ENCODE peak calls at places on chromosomes 5 and 9, in four cellular contexts. One of them, this sample, is unnamed.

GRCh38 chr9:91027005-91027404 is 225.4 kb downstream of the SYK start:
- DNase-seq in K562: no peak
- DNase-seq in HepG2: no peak
- DNase-seq in H1: no peak
- DNase-seq in this sample: no peak

GRCh38 chr9:69109152-69109551 is 64.9 kb upstream of the TJP2 start:
- DNase-seq in K562: no peak
- DNase-seq in HepG2: no peak
- DNase-seq in H1: no peak
- DNase-seq in this sample: no peak

GRCh38 chr9:68551191-68551590 is 10.5 kb upstream of the TMEM252 start:
- DNase-seq in K562: no peak
- DNase-seq in HepG2: no peak
- DNase-seq in H1: no peak
- DNase-seq in this sample: no peak

GRCh38 chr5:56669534-56670483 is 145.5 kb upstream of the MAP3K1 start:
- DNase-seq in K562: no peak
- DNase-seq in HepG2: peak; percentile 48
- DNase-seq in H1: peak; percentile 47
- DNase-seq in this sample: no peak

GRCh38 chr5:126043684-126044083 is 379.5 kb upstream of the GRAMD2B start:
- DNase-seq in K562: no peak
- DNase-seq in HepG2: no peak
- DNase-seq in H1: no peak
- DNase-seq in this sample: no peak

GRCh38 chr5:171673840-171674239 is 111.8 kb upstream of the SMIM23 start:
- DNase-seq in K562: no peak
- DNase-seq in HepG2: no peak
- DNase-seq in H1: no peak
- DNase-seq in this sample: no peak

GRCh38 chr9:4756420-4756819 is 15.4 kb upstream of the AK3 start:
- DNase-seq in K562: no peak
- DNase-seq in HepG2: no peak
- DNase-seq in H1: no peak
- DNase-seq in this sample: no peak

GRCh38 chr5:57191986-57192385 is 18.1 kb downstream of the GPBP1 start:
- DNase-seq in K562: no peak
- DNase-seq in HepG2: no peak
- DNase-seq in H1: no peak
- DNase-seq in this sample: no peak

GRCh38 chr9:84317563-84317962 is 23.0 kb downstream of the SLC28A3 start:
- DNase-seq in K562: no peak
- DNase-seq in HepG2: no peak
- DNase-seq in H1: no peak
- DNase-seq in this sample: no peak

GRCh38 chr5:161545701-161546462 is 643 bp downstream of the GABRB2 start:
- DNase-seq in K562: no peak
- DNase-seq in HepG2: no peak
- DNase-seq in H1: no peak
- DNase-seq in this sample: no peak

GRCh38 chr5:647311-647710 is 35.2 kb downstream of the CEP72 start:
- DNase-seq in K562: no peak
- DNase-seq in HepG2: no peak
- DNase-seq in H1: no peak
- DNase-seq in this sample: no peak

GRCh38 chr5:93571111-93571977 is 9.7 kb downstream of the NR2F1-AS1 start:
- DNase-seq in K562: no peak
- DNase-seq in HepG2: no peak
- DNase-seq in H1: peak; percentile 73
- DNase-seq in this sample: no peak

GRCh38 chr5:157575096-157575872 is at the start of gene ADAM19:
- DNase-seq in K562: peak; percentile 67
- DNase-seq in HepG2: no peak
- DNase-seq in H1: peak; percentile 84
- DNase-seq in this sample: peak; percentile 64

GRCh38 chr5:160251406-160252155 is 22.3 kb downstream of the FABP6 start:
- DNase-seq in K562: no peak
- DNase-seq in HepG2: no peak
- DNase-seq in H1: no peak
- DNase-seq in this sample: no peak

GRCh38 chr5:4981612-4982011 is 158.5 kb upstream of the ADAMTS16 start:
- DNase-seq in K562: no peak
- DNase-seq in HepG2: no peak
- DNase-seq in H1: no peak
- DNase-seq in this sample: no peak

GRCh38 chr9:85359161-85359560 is 382.6 kb downstream of the AGTPBP1 start:
- DNase-seq in K562: no peak
- DNase-seq in HepG2: no peak
- DNase-seq in H1: no peak
- DNase-seq in this sample: no peak

GRCh38 chr5:180382926-180383325 is 29.8 kb upstream of the GFPT2 start:
- DNase-seq in K562: no peak
- DNase-seq in HepG2: no peak
- DNase-seq in H1: no peak
- DNase-seq in this sample: no peak

GRCh38 chr5:141763526-141763925 is 81.5 kb upstream of the ARAP3 start:
- DNase-seq in K562: no peak
- DNase-seq in HepG2: no peak
- DNase-seq in H1: no peak
- DNase-seq in this sample: no peak

GRCh38 chr9:134492281-134492691 is 149.3 kb upstream of the COL5A1 start:
- DNase-seq in K562: no peak
- DNase-seq in HepG2: no peak
- DNase-seq in H1: no peak
- DNase-seq in this sample: no peak

GRCh38 chr5:15929616-15930303 is 249.8 kb downstream of the MARCHF11 start:
- DNase-seq in K562: no peak
- DNase-seq in HepG2: no peak
- DNase-seq in H1: no peak
- DNase-seq in this sample: no peak

GRCh38 chr9:106878943-106879916 is 16.3 kb downstream of the ZNF462 start:
- DNase-seq in K562: no peak
- DNase-seq in HepG2: no peak
- DNase-seq in H1: no peak
- DNase-seq in this sample: peak; percentile 37

GRCh38 chr5:33363537-33363936 is 77.2 kb upstream of the TARS1 start:
- DNase-seq in K562: no peak
- DNase-seq in HepG2: no peak
- DNase-seq in H1: no peak
- DNase-seq in this sample: no peak

GRCh38 chr9:101119206-101119819 is 90.8 kb downstream of the PLPPR1 start:
- DNase-seq in K562: peak; percentile 29
- DNase-seq in HepG2: peak; percentile 57
- DNase-seq in H1: peak; percentile 92
- DNase-seq in this sample: peak; percentile 33

GRCh38 chr5:72085319-72085718 is 22.0 kb upstream of the MAP1B start:
- DNase-seq in K562: no peak
- DNase-seq in HepG2: no peak
- DNase-seq in H1: no peak
- DNase-seq in this sample: no peak

GRCh38 chr5:45385321-45386058 is 310.7 kb downstream of the HCN1 start:
- DNase-seq in K562: no peak
- DNase-seq in HepG2: no peak
- DNase-seq in H1: no peak
- DNase-seq in this sample: no peak

GRCh38 chr5:176446884-176447537 is 1.2 kb upstream of the FAF2 start:
- DNase-seq in K562: no peak
- DNase-seq in HepG2: no peak
- DNase-seq in H1: no peak
- DNase-seq in this sample: no peak

GRCh38 chr5:997001-997474 is 11.6 kb upstream of the NKD2 start:
- DNase-seq in K562: peak; percentile 70
- DNase-seq in HepG2: peak; percentile 35
- DNase-seq in H1: no peak
- DNase-seq in this sample: peak; percentile 46

GRCh38 chr9:104326912-104327311 is 177.2 kb upstream of the OR13F1 start:
- DNase-seq in K562: no peak
- DNase-seq in HepG2: no peak
- DNase-seq in H1: no peak
- DNase-seq in this sample: no peak

GRCh38 chr5:57488308-57488955 is 5.8 kb upstream of the ACTBL2 start:
- DNase-seq in K562: no peak
- DNase-seq in HepG2: no peak
- DNase-seq in H1: no peak
- DNase-seq in this sample: no peak

DNA sequence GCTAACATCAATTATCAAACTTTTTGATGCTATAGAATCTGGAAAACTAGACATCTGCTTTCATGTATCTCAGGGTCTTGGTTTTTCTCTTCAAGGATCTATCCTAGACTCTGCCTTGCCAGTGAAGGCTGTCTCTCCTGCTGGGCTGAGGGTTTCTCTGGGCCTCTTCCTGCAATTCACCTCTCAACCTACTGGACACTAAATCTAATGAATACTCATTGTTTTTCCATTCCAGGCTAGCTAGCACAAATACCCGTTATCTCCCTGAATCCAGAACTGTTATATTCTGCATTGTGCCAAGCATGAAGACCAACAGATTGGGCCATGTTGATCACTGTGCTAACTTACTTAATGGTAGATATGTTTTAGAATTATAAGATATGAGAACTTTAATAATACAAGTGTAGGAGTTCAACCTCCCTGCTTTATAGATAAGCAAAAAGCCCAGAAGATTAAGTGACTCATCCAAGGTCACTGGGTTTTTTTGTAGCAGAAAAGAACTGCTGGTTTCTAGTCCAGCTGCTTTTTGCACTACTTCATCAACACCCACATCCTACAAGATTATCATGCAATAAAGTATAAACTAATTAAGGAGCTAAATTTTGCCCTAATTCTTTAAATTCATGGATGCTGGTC is 56.5 kb upstream of the RNF38 start:
- DNase-seq in K562: peak; percentile 24
- DNase-seq in HepG2: no peak
- DNase-seq in H1: no peak
- DNase-seq in this sample: no peak
- TF ChIP-seq PHF8 in K562: no peak
- TF ChIP-seq PHF8 in HepG2: no peak
- TF ChIP-seq PHF8 in H1: no peak
- TF ChIP-seq PHF8 in this sample: no peak

DNA sequence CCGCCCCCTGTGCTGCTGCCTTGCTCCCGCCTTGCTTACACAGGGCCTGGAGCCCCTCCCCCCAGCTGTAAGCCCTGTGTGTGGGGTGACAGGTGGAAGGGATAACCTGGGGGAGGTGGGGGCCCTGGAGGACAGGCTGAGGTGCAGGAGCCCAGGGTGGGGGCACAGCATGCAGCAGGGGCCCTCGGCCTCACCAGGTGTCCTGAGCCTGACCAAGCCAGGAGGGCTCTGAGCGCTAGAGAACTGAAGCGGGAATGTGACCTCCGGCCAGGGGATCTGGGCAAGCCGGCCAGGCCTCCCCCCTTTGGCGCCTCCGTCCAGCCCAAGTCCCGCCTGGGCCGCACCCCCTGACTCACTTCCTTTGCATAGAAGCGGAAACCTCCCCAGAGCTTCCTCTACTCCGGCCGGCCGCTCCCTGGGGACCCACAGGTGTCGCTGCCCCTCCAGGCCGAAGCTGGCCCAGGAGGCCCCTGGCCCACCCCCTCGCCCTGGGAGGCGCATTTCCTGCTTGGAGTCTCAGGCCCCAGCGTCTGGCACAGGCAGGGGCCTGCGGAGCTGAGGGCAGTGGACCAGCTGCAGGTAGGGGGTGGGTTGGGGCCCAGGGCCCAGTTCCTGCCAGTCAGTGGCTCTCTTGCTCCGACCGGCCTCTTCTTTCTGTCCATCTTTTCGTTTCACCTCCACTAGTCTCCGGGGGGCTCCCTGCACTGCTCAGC is at the start of gene TOR4A:
- DNase-seq in K562: peak; percentile 90
- DNase-seq in HepG2: peak; percentile 94
- DNase-seq in H1: peak; percentile 86
- DNase-seq in this sample: peak; percentile 92
- TF ChIP-seq PHF8 in K562: peak; percentile 58
- TF ChIP-seq PHF8 in HepG2: peak; percentile 91
- TF ChIP-seq PHF8 in H1: no peak
- TF ChIP-seq PHF8 in this sample: no peak

DNA sequence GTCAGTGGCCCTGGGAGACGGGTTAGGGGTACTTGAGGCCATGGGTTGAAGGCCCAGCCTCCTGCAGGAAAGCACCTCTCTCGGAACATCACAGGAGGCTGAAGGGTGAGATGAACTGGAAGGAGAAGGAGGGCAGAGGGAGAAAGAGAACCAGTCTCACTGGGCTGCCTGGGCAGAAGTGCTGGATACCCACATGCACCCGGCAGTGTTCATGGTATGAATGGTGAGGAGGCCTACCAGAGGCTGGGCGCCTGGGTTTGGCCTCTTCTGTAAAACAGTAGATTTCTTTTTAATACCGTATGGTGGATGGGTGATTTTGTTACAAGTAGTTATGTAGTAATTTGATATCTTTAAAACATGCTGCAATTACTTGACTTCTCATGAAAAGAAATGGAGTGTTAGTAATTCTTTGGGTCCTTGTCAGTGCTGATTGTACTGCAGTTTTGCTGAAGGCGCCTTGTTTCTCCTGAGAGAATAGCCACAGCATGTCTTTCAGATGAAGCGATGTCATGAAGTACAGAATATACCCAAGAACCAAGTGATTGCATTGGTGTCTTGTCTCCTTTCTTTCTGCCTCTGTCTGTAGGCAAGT is 258.6 kb downstream of the FANCC start:
- DNase-seq in K562: no peak
- DNase-seq in HepG2: no peak
- DNase-seq in H1: no peak
- DNase-seq in this sample: no peak
- TF ChIP-seq PHF8 in K562: no peak
- TF ChIP-seq PHF8 in HepG2: no peak
- TF ChIP-seq PHF8 in H1: no peak
- TF ChIP-seq PHF8 in this sample: no peak

GRCh38 chr5:38883842-38884241 is 38.0 kb downstream of the OSMR start:
- DNase-seq in K562: no peak
- DNase-seq in HepG2: no peak
- DNase-seq in H1: no peak
- DNase-seq in this sample: no peak

GRCh38 chr5:38891563-38891962 is 45.8 kb downstream of the OSMR start:
- DNase-seq in K562: no peak
- DNase-seq in HepG2: no peak
- DNase-seq in H1: no peak
- DNase-seq in this sample: no peak

GRCh38 chr5:38885208-38885607 is 39.4 kb downstream of the OSMR start:
- DNase-seq in K562: no peak
- DNase-seq in HepG2: no peak
- DNase-seq in H1: no peak
- DNase-seq in this sample: no peak

GRCh38 chr5:38889424-38889823 is 43.6 kb downstream of the OSMR start:
- DNase-seq in K562: no peak
- DNase-seq in HepG2: no peak
- DNase-seq in H1: no peak
- DNase-seq in this sample: no peak

DNA sequence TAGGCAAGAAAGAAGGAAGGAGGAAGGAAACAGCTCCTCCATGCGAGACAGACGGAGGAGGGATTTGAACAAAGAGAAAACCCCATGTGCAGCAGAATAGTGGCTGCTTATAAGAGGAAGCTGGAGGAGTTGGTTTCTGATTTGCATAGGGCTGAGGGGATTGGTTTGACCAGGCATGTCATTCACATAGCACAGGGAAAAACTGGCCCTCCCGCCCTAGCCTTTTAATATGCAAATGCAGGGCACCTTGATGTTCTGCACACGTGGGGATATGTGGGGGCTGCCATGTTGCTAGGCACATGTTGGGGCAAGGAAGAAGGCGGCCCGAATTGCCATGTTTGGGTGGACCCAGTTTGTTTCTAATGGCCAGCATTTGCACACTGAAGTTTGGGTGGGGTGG is 42.2 kb downstream of the OSMR start:
- DNase-seq in K562: no peak
- DNase-seq in HepG2: no peak
- DNase-seq in H1: no peak
- DNase-seq in this sample: no peak
- TF ChIP-seq PHF8 in K562: no peak
- TF ChIP-seq PHF8 in HepG2: no peak
- TF ChIP-seq PHF8 in H1: no peak
- TF ChIP-seq PHF8 in this sample: no peak